ENCODE peak calls at places on chromosome 16, in four cellular contexts. One of them, this sample, is unnamed.

GRCh38 chr16:24875466-24875865 is 29.7 kb downstream of the SLC5A11 start:
- DNase-seq in heart right ventricle: no peak
- DNase-seq in naive thymus-derived CD4-positive, alpha-beta T cell: no peak
- DNase-seq in hippocampal formation: no peak
- DNase-seq in this sample: no peak

GRCh38 chr16:11379420-11379819 is 34.2 kb downstream of the RMI2 start:
- DNase-seq in hippocampal formation: no peak
- DNase-seq in naive thymus-derived CD4-positive, alpha-beta T cell: no peak
- DNase-seq in heart right ventricle: no peak
- DNase-seq in this sample: no peak

GRCh38 chr16:85750021-85750826 is 672 bp downstream of the C16orf74 start:
- DNase-seq in hippocampal formation: no peak
- DNase-seq in naive thymus-derived CD4-positive, alpha-beta T cell: no peak
- DNase-seq in heart right ventricle: peak
- DNase-seq in this sample: peak

GRCh38 chr16:70661918-70662641 is 15.7 kb downstream of the IL34 start:
- DNase-seq in heart right ventricle: no peak
- DNase-seq in hippocampal formation: no peak
- DNase-seq in naive thymus-derived CD4-positive, alpha-beta T cell: no peak
- DNase-seq in this sample: no peak

GRCh38 chr16:23337836-23338550 is 35.9 kb downstream of the SCNN1B start:
- DNase-seq in naive thymus-derived CD4-positive, alpha-beta T cell: no peak
- DNase-seq in hippocampal formation: no peak
- DNase-seq in heart right ventricle: no peak
- DNase-seq in this sample: no peak

GRCh38 chr16:74774223-74775139 is at the start of gene FA2H:
- DNase-seq in heart right ventricle: peak
- DNase-seq in hippocampal formation: peak
- DNase-seq in naive thymus-derived CD4-positive, alpha-beta T cell: peak
- DNase-seq in this sample: peak

GRCh38 chr16:11004957-11005610 is 60.7 kb downstream of the CLEC16A start:
- DNase-seq in heart right ventricle: no peak
- DNase-seq in hippocampal formation: no peak
- DNase-seq in naive thymus-derived CD4-positive, alpha-beta T cell: no peak
- DNase-seq in this sample: no peak

GRCh38 chr16:89363621-89364393 is 126.6 kb downstream of the ANKRD11 start:
- DNase-seq in heart right ventricle: no peak
- DNase-seq in naive thymus-derived CD4-positive, alpha-beta T cell: peak
- DNase-seq in hippocampal formation: no peak
- DNase-seq in this sample: no peak

GRCh38 chr16:19304670-19305240 is 19.2 kb downstream of the CLEC19A start:
- DNase-seq in heart right ventricle: no peak
- DNase-seq in naive thymus-derived CD4-positive, alpha-beta T cell: no peak
- DNase-seq in hippocampal formation: no peak
- DNase-seq in this sample: no peak

GRCh38 chr16:87086575-87086974 is 230.6 kb downstream of the C16orf95 start:
- DNase-seq in hippocampal formation: no peak
- DNase-seq in naive thymus-derived CD4-positive, alpha-beta T cell: no peak
- DNase-seq in heart right ventricle: no peak
- DNase-seq in this sample: no peak

GRCh38 chr16:21158208-21159110 is at the start of gene LDAF1:
- DNase-seq in heart right ventricle: peak
- DNase-seq in naive thymus-derived CD4-positive, alpha-beta T cell: peak
- DNase-seq in hippocampal formation: peak
- DNase-seq in this sample: peak

GRCh38 chr16:61887903-61888302 is 148.3 kb downstream of the CDH8 start:
- DNase-seq in naive thymus-derived CD4-positive, alpha-beta T cell: no peak
- DNase-seq in heart right ventricle: no peak
- DNase-seq in hippocampal formation: peak
- DNase-seq in this sample: no peak

GRCh38 chr16:3578121-3578520 is 918 bp upstream of the NLRC3 start:
- DNase-seq in hippocampal formation: no peak
- DNase-seq in heart right ventricle: no peak
- DNase-seq in naive thymus-derived CD4-positive, alpha-beta T cell: no peak
- DNase-seq in this sample: no peak

GRCh38 chr16:10584956-10585561 is 4.7 kb upstream of the EMP2 start:
- DNase-seq in naive thymus-derived CD4-positive, alpha-beta T cell: no peak
- DNase-seq in hippocampal formation: no peak
- DNase-seq in heart right ventricle: no peak
- DNase-seq in this sample: no peak

GRCh38 chr16:72241930-72242329 is 70.0 kb upstream of the PMFBP1 start:
- DNase-seq in hippocampal formation: peak
- DNase-seq in naive thymus-derived CD4-positive, alpha-beta T cell: no peak
- DNase-seq in heart right ventricle: no peak
- DNase-seq in this sample: no peak

GRCh38 chr16:66824006-66824405 is 6.8 kb downstream of the NAE1 start:
- DNase-seq in hippocampal formation: no peak
- DNase-seq in heart right ventricle: no peak
- DNase-seq in naive thymus-derived CD4-positive, alpha-beta T cell: no peak
- DNase-seq in this sample: no peak

GRCh38 chr16:84029297-84030096 is 13.1 kb downstream of the SLC38A8 start:
- DNase-seq in hippocampal formation: no peak
- DNase-seq in heart right ventricle: no peak
- DNase-seq in naive thymus-derived CD4-positive, alpha-beta T cell: no peak
- DNase-seq in this sample: no peak

GRCh38 chr16:25051446-25052160 is 36.4 kb upstream of the ARHGAP17 start:
- DNase-seq in heart right ventricle: no peak
- DNase-seq in hippocampal formation: no peak
- DNase-seq in naive thymus-derived CD4-positive, alpha-beta T cell: peak
- DNase-seq in this sample: peak

GRCh38 chr16:11670171-11671131 is 2.2 kb downstream of the SNN start:
- DNase-seq in heart right ventricle: peak
- DNase-seq in naive thymus-derived CD4-positive, alpha-beta T cell: peak
- DNase-seq in hippocampal formation: no peak
- DNase-seq in this sample: no peak

GRCh38 chr16:30068750-30069574 is 3.4 kb downstream of the ALDOA start:
- DNase-seq in heart right ventricle: no peak
- DNase-seq in naive thymus-derived CD4-positive, alpha-beta T cell: peak
- DNase-seq in hippocampal formation: no peak
- DNase-seq in this sample: no peak

GRCh38 chr16:78487471-78487870 is 388.0 kb downstream of the WWOX start:
- DNase-seq in heart right ventricle: no peak
- DNase-seq in hippocampal formation: no peak
- DNase-seq in naive thymus-derived CD4-positive, alpha-beta T cell: no peak
- DNase-seq in this sample: no peak

GRCh38 chr16:53740933-53741531 is 37.1 kb downstream of the FTO start:
- DNase-seq in naive thymus-derived CD4-positive, alpha-beta T cell: no peak
- DNase-seq in hippocampal formation: no peak
- DNase-seq in heart right ventricle: no peak
- DNase-seq in this sample: no peak

GRCh38 chr16:79601978-79602609 is 1.6 kb upstream of the MAF start:
- DNase-seq in heart right ventricle: peak
- DNase-seq in hippocampal formation: peak
- DNase-seq in naive thymus-derived CD4-positive, alpha-beta T cell: peak
- DNase-seq in this sample: peak

GRCh38 chr16:53761967-53762726 is 58.2 kb downstream of the FTO start:
- DNase-seq in hippocampal formation: no peak
- DNase-seq in heart right ventricle: no peak
- DNase-seq in naive thymus-derived CD4-positive, alpha-beta T cell: no peak
- DNase-seq in this sample: no peak

GRCh38 chr16:55900616-55901393 is 25.6 kb upstream of the CES5A start:
- DNase-seq in naive thymus-derived CD4-positive, alpha-beta T cell: no peak
- DNase-seq in heart right ventricle: no peak
- DNase-seq in hippocampal formation: no peak
- DNase-seq in this sample: no peak

GRCh38 chr16:57186630-57187507 is 740 bp downstream of the RSPRY1 start:
- DNase-seq in heart right ventricle: no peak
- DNase-seq in naive thymus-derived CD4-positive, alpha-beta T cell: peak
- DNase-seq in hippocampal formation: no peak
- DNase-seq in this sample: peak

GRCh38 chr16:2897110-2897509 is 14.1 kb downstream of the FLYWCH2 start:
- DNase-seq in naive thymus-derived CD4-positive, alpha-beta T cell: no peak
- DNase-seq in heart right ventricle: no peak
- DNase-seq in hippocampal formation: no peak
- DNase-seq in this sample: peak

GRCh38 chr16:89511352-89511751 is 3.1 kb downstream of the SPG7 start:
- DNase-seq in hippocampal formation: no peak
- DNase-seq in naive thymus-derived CD4-positive, alpha-beta T cell: no peak
- DNase-seq in heart right ventricle: no peak
- DNase-seq in this sample: no peak

GRCh38 chr16:5862103-5863003 is 764.8 kb upstream of the EEF2KMT start:
- DNase-seq in heart right ventricle: no peak
- DNase-seq in hippocampal formation: no peak
- DNase-seq in naive thymus-derived CD4-positive, alpha-beta T cell: no peak
- DNase-seq in this sample: no peak

GRCh38 chr16:48365601-48366164 is 19.5 kb downstream of the SIAH1 start:
- DNase-seq in heart right ventricle: peak
- DNase-seq in naive thymus-derived CD4-positive, alpha-beta T cell: peak
- DNase-seq in hippocampal formation: peak
- DNase-seq in this sample: peak

GRCh38 chr16:11530171-11530940 is 56.4 kb downstream of the LITAF start:
- DNase-seq in heart right ventricle: no peak
- DNase-seq in hippocampal formation: no peak
- DNase-seq in naive thymus-derived CD4-positive, alpha-beta T cell: no peak
- DNase-seq in this sample: no peak

GRCh38 chr16:88387177-88387576 is 4.4 kb downstream of the ZNF469 start:
- DNase-seq in naive thymus-derived CD4-positive, alpha-beta T cell: no peak
- DNase-seq in heart right ventricle: no peak
- DNase-seq in hippocampal formation: no peak
- DNase-seq in this sample: no peak

GRCh38 chr16:82658796-82659195 is 32.0 kb downstream of the CDH13 start:
- DNase-seq in heart right ventricle: no peak
- DNase-seq in naive thymus-derived CD4-positive, alpha-beta T cell: no peak
- DNase-seq in hippocampal formation: no peak
- DNase-seq in this sample: peak

GRCh38 chr16:2365895-2366294 is 25.4 kb upstream of the ABCA3 start:
- DNase-seq in naive thymus-derived CD4-positive, alpha-beta T cell: no peak
- DNase-seq in heart right ventricle: no peak
- DNase-seq in hippocampal formation: no peak
- DNase-seq in this sample: no peak

GRCh38 chr16:88380619-88381018 is 2.1 kb upstream of the ZNF469 start:
- DNase-seq in hippocampal formation: no peak
- DNase-seq in naive thymus-derived CD4-positive, alpha-beta T cell: no peak
- DNase-seq in heart right ventricle: no peak
- DNase-seq in this sample: no peak

GRCh38 chr16:16019488-16019887 is 70.1 kb downstream of the ABCC1 start:
- DNase-seq in hippocampal formation: no peak
- DNase-seq in heart right ventricle: no peak
- DNase-seq in naive thymus-derived CD4-positive, alpha-beta T cell: no peak
- DNase-seq in this sample: no peak

GRCh38 chr16:74305978-74306784 is 9.6 kb downstream of the PSMD7 start:
- DNase-seq in heart right ventricle: no peak
- DNase-seq in naive thymus-derived CD4-positive, alpha-beta T cell: no peak
- DNase-seq in hippocampal formation: no peak
- DNase-seq in this sample: no peak

GRCh38 chr16:75653926-75654325 is 6.4 kb downstream of the TERF2IP start:
- DNase-seq in naive thymus-derived CD4-positive, alpha-beta T cell: no peak
- DNase-seq in heart right ventricle: no peak
- DNase-seq in hippocampal formation: no peak
- DNase-seq in this sample: no peak

This sample was measured in SJCRH30.